ENCODE peak calls at places on chromosome 13, in seven cellular contexts. S is stimulated activated effector memory CD8-positive, alpha-beta T cell treated with anti-CD3 and anti-CD28 coated beads, Interleukin-12 subunit alpha, Interleukin-12 subunit beta, amount 100 ng/mL, for 72 hours; M is left lung; W is T-cell; D is PC-3; K is natural killer cell treated with Interleukin-12 subunit alpha and Interleukin-12 subunit beta and Interleukin-15 and Interleukin-18, amount 100 ng/mL, for 72 hours; J is Panc1. H is an unnamed sample.

GRCh38 chr13:21297452-21297851 is 121.0 kb downstream of the MRPL57 start:
- ATAC-seq in S (no peak), M (no peak), W (no peak), D (no peak), K (no peak), J (peak), H (no peak)

GRCh38 chr13:113183450-113184129 is 24.9 kb downstream of the PCID2 start:
- ATAC-seq in S (no peak), M (no peak), W (no peak), D (no peak), K (no peak), J (no peak), H (no peak)

GRCh38 chr13:73893833-73894232 is 240.4 kb downstream of the KLF12 start:
- ATAC-seq in S (no peak), M (no peak), W (no peak), D (no peak), K (no peak), J (no peak), H (no peak)

GRCh38 chr13:51331354-51331861 is 8.1 kb upstream of the SERPINE3 start:
- ATAC-seq in S (peak), M (no peak), W (no peak), D (no peak), K (no peak), J (no peak), H (no peak)

GRCh38 chr13:41608111-41608510 is 150.8 kb downstream of the RGCC start:
- ATAC-seq in S (no peak), M (no peak), W (no peak), D (no peak), K (no peak), J (no peak), H (peak)

GRCh38 chr13:112730157-112730671 is 40.4 kb downstream of the ATP11A start:
- ATAC-seq in S (no peak), M (no peak), W (no peak), D (no peak), K (no peak), J (no peak), H (no peak)

GRCh38 chr13:25292301-25292700 is 5.0 kb upstream of the MTMR6 start:
- ATAC-seq in S (no peak), M (peak), W (peak), D (peak), K (no peak), J (no peak), H (peak)

GRCh38 chr13:95404141-95404882 is 103.1 kb upstream of the ABCC4 start:
- ATAC-seq in S (peak), M (peak), W (peak), D (peak), K (peak), J (peak), H (peak)

GRCh38 chr13:33455291-33455690 is 169.7 kb upstream of the STARD13 start:
- ATAC-seq in S (no peak), M (no peak), W (no peak), D (no peak), K (no peak), J (no peak), H (no peak)

GRCh38 chr13:102003848-102004570 is 397.8 kb downstream of the FGF14 start:
- ATAC-seq in S (no peak), M (no peak), W (no peak), D (no peak), K (no peak), J (no peak), H (no peak)

GRCh38 chr13:25766576-25766975 is 285.2 kb downstream of the SHISA2 start:
- ATAC-seq in S (no peak), M (no peak), W (no peak), D (no peak), K (no peak), J (no peak), H (no peak)

GRCh38 chr13:99058527-99059495 is 80.9 kb upstream of the DOCK9 start:
- ATAC-seq in S (peak), M (peak), W (no peak), D (no peak), K (no peak), J (no peak), H (no peak)

GRCh38 chr13:99989376-99990044 is 7.9 kb downstream of the ZIC2 start:
- ATAC-seq in S (no peak), M (peak), W (no peak), D (no peak), K (no peak), J (no peak), H (peak)

H was measured in SK-N-SH treated with all-trans-retinoic acid at 6 μM for 48 hours.